ENCODE peak calls at places on chromosome 10, in eight cellular contexts. S is activated T-cell treated with anti-CD3 and anti-CD28 coated beads for 48 hours; D is CD4-positive, CD25-positive, alpha-beta regulatory T cell; H is T1000; Q is kidney glomerular epithelial cell; X is AG10803; J is stimulated activated CD4-positive, alpha-beta T cell treated with anti-CD3 and anti-CD28 coated beads, TNF-alpha, amount 100 ng/mL, for 24 hours; Z is activated naive CD8-positive, alpha-beta T cell treated with anti-CD3 and anti-CD28 coated beads, Interleukin-2, amount 50 U/mL, for 24 hours. W is an unnamed sample.
A peak's percentile ranks its signal among the peaks of the same experiment; 100 is the strongest.

GRCh38 chr10:73439605-73440298 is 6.4 kb upstream of the MSS51 start:
- DNase-seq in Q (peak; percentile 83), S (no peak), Z (no peak), D (no peak), J (no peak), X (peak; percentile 54), H (peak; percentile 7), W (no peak)

GRCh38 chr10:48551796-48552591 is 52.9 kb downstream of the ARHGAP22 start:
- DNase-seq in S (no peak), J (peak; percentile 9), X (peak; percentile 70), H (no peak), Q (peak; percentile 60), D (no peak), Z (peak; percentile 27), W (peak; percentile 73)

GRCh38 chr10:97336446-97336845 is 1.9 kb upstream of the FRAT2 start:
- DNase-seq in D (no peak), Z (no peak), S (no peak), H (no peak), X (peak; percentile 17), J (no peak), Q (no peak), W (no peak)

GRCh38 chr10:12750526-12751201 is 250.8 kb downstream of the CCDC3 start:
- DNase-seq in D (no peak), Q (no peak), S (no peak), Z (no peak), X (no peak), H (no peak), J (no peak), W (no peak)

GRCh38 chr10:102452672-102453340 is 1.5 kb upstream of the C10orf95 start:
- DNase-seq in Z (peak; percentile 80), S (peak; percentile 74), Q (no peak), D (no peak), J (peak; percentile 77), X (peak; percentile 63), H (no peak), W (no peak)

GRCh38 chr10:79377557-79378382 is 30.5 kb downstream of the PPIF start:
- DNase-seq in S (no peak), Q (no peak), H (no peak), J (no peak), Z (no peak), X (no peak), D (no peak), W (no peak)

GRCh38 chr10:122487231-122487765 is 25.9 kb downstream of the HTRA1 start:
- DNase-seq in S (no peak), X (no peak), D (no peak), Q (no peak), Z (no peak), H (no peak), J (no peak), W (no peak)

GRCh38 chr10:126921974-126922525 is 16.8 kb downstream of the DOCK1 start:
- DNase-seq in Z (no peak), D (no peak), J (no peak), Q (no peak), X (peak; percentile 87), S (no peak), H (no peak), W (no peak)

GRCh38 chr10:82922046-82922445 is 1047.1 kb downstream of the NRG3 start:
- DNase-seq in H (no peak), Q (no peak), X (no peak), J (no peak), Z (no peak), D (no peak), S (no peak), W (no peak)

GRCh38 chr10:46022978-46023702 is 7.3 kb downstream of the NCOA4 start:
- DNase-seq in H (peak; percentile 83), D (peak; percentile 79), Z (peak; percentile 87), Q (peak; percentile 84), J (peak; percentile 84), S (peak; percentile 82), X (peak; percentile 92), W (peak; percentile 90)

GRCh38 chr10:49115796-49116508 is 630 bp upstream of the VSTM4 start:
- DNase-seq in H (no peak), S (no peak), D (no peak), J (no peak), Z (no peak), X (no peak), Q (no peak), W (no peak)

GRCh38 chr10:67076175-67076574 is 150.3 kb downstream of the LRRTM3 start:
- DNase-seq in Q (no peak), X (no peak), S (no peak), H (no peak), Z (no peak), D (no peak), J (no peak), W (no peak)

GRCh38 chr10:76114556-76114955 is 683.1 kb downstream of the LRMDA start:
- DNase-seq in Q (no peak), H (no peak), J (no peak), D (no peak), Z (no peak), S (no peak), X (no peak), W (no peak)

GRCh38 chr10:104038537-104038936 is 47.1 kb downstream of the COL17A1 start:
- DNase-seq in X (no peak), Q (no peak), H (no peak), J (no peak), D (no peak), Z (no peak), S (no peak), W (no peak)

GRCh38 chr10:114266521-114266920 is 27.5 kb downstream of the VWA2 start:
- DNase-seq in J (no peak), H (no peak), Q (no peak), D (no peak), X (no peak), Z (no peak), S (no peak), W (peak; percentile 7)

GRCh38 chr10:63504145-63504881 is 16.9 kb upstream of the REEP3 start:
- DNase-seq in Q (no peak), H (no peak), J (no peak), D (no peak), S (no peak), Z (no peak), X (no peak), W (no peak)

GRCh38 chr10:35074266-35074665 is 15.9 kb downstream of the CUL2 start:
- DNase-seq in J (no peak), D (no peak), Z (no peak), Q (peak; percentile 63), H (no peak), S (no peak), X (no peak), W (peak; percentile 12)

GRCh38 chr10:119818889-119819270 is 53.8 kb downstream of the MCMBP start:
- DNase-seq in S (no peak), Z (no peak), X (no peak), J (no peak), D (no peak), Q (no peak), H (no peak), W (no peak)

GRCh38 chr10:77421576-77421975 is 216.0 kb downstream of the KCNMA1 start:
- DNase-seq in H (no peak), J (no peak), S (no peak), Q (no peak), Z (no peak), D (no peak), X (peak; percentile 59), W (no peak)

GRCh38 chr10:93383562-93383981 is 98.6 kb downstream of the MYOF start:
- DNase-seq in D (no peak), H (peak; percentile 36), S (no peak), J (no peak), X (peak; percentile 98), Z (no peak), Q (no peak), W (no peak)

GRCh38 chr10:99872367-99873162 is 90.1 kb downstream of the ABCC2 start:
- DNase-seq in X (no peak), S (no peak), H (no peak), Z (no peak), Q (no peak), J (no peak), D (no peak), W (no peak)

GRCh38 chr10:125231116-125231812 is 70.9 kb upstream of the CTBP2 start:
- DNase-seq in Z (no peak), H (peak; percentile 87), Q (peak; percentile 94), S (no peak), D (no peak), X (peak; percentile 92), J (no peak), W (no peak)

GRCh38 chr10:43076876-43077420 is at the start of gene RET:
- DNase-seq in J (peak; percentile 40), Q (no peak), Z (peak; percentile 4), X (no peak), H (no peak), D (no peak), S (peak; percentile 15), W (peak; percentile 40)

GRCh38 chr10:51773681-51774080 is 74.3 kb upstream of the CSTF2T start:
- DNase-seq in Z (no peak), H (no peak), J (no peak), D (no peak), X (no peak), S (no peak), Q (no peak), W (no peak)

GRCh38 chr10:42795701-42796100 is 13.1 kb downstream of the BMS1 start:
- DNase-seq in D (no peak), X (no peak), Q (no peak), Z (no peak), H (no peak), S (no peak), J (no peak), W (no peak)

GRCh38 chr10:92699518-92700272 is 9.9 kb downstream of the HHEX start:
- DNase-seq in J (no peak), H (no peak), Z (peak; percentile 47), D (no peak), Q (no peak), S (no peak), X (peak; percentile 42), W (peak; percentile 49)

GRCh38 chr10:116866987-116867595 is 17.8 kb downstream of the ENO4 start:
- DNase-seq in Q (peak; percentile 18), J (no peak), X (peak; percentile 47), Z (no peak), H (no peak), S (no peak), D (no peak), W (no peak)

GRCh38 chr10:51063659-51064535 is 10.4 kb upstream of the PRKG1 start:
- DNase-seq in H (no peak), Z (no peak), J (no peak), S (no peak), Q (peak; percentile 65), X (peak; percentile 63), D (no peak), W (no peak)

GRCh38 chr10:122142652-122143237 is 128.4 kb upstream of the BTBD16 start:
- DNase-seq in H (peak; percentile 55), J (peak; percentile 23), S (no peak), Q (no peak), Z (peak; percentile 40), X (no peak), D (no peak), W (peak; percentile 68)